ENCODE peak calls at places on chromosomes 4 and X, in seven cellular contexts. J is AG20443; U is NCI-H2081; E is stimulated activated naive B cell treated with anti-CD40 and anti-IgM and Interleukin-4, amounts not matched to agents 10 μg/mL and 1 μg/mL and 100 μg/mL, for 72 hours; Y is HEK293T; C is C1 segment of cervical spinal cord; Q is NCI-H510A. M is an unnamed sample.

GRCh38 chr4:53455766-53456165 is 78.3 kb downstream of the FIP1L1 start:
- DNase-seq in J (no peak), U (no peak), E (no peak), Y (no peak), C (no peak), Q (peak), M (no peak)

GRCh38 chr4:184453402-184454160 is 20.8 kb downstream of the IRF2 start:
- DNase-seq in J (peak), U (no peak), E (peak), Y (peak), C (no peak), Q (no peak), M (peak)

GRCh38 chr4:119897260-119897659 is 169.4 kb downstream of the MAD2L1 start:
- DNase-seq in J (no peak), U (peak), E (no peak), Y (no peak), C (no peak), Q (no peak), M (no peak)

GRCh38 chrX:25597561-25597960 is 540.6 kb upstream of the MAGEB18 start:
- DNase-seq in J (no peak), U (no peak), E (no peak), Y (no peak), C (no peak), Q (no peak), M (no peak)

GRCh38 chrX:93673056-93673868 is at the start of gene NAP1L3:
- DNase-seq in J (peak), U (peak), E (peak), Y (peak), C (peak), Q (peak), M (no peak)

GRCh38 chrX:155434906-155435743 is 23.3 kb downstream of the F8A3 start:
- DNase-seq in J (peak), U (no peak), E (no peak), Y (no peak), C (no peak), Q (no peak), M (no peak)

GRCh38 chrX:107718156-107718621 is 57.4 kb downstream of the TSC22D3 start:
- DNase-seq in J (peak), U (peak), E (no peak), Y (peak), C (peak), Q (no peak), M (peak)

GRCh38 chr4:145937990-145938611 is 522 bp downstream of the ZNF827 start:
- DNase-seq in J (peak), U (peak), E (peak), Y (peak), C (peak), Q (peak), M (no peak)

GRCh38 chr4:168357941-168358340 is 39.4 kb upstream of the DDX60 start:
- DNase-seq in J (no peak), U (no peak), E (no peak), Y (no peak), C (no peak), Q (no peak), M (no peak)

GRCh38 chr4:142406051-142406549 is 440.0 kb downstream of the INPP4B start:
- DNase-seq in J (peak), U (no peak), E (no peak), Y (peak), C (no peak), Q (no peak), M (no peak)

GRCh38 chr4:139595989-139596679 is 40.1 kb upstream of the SETD7 start:
- DNase-seq in J (peak), U (no peak), E (no peak), Y (no peak), C (no peak), Q (no peak), M (no peak)

GRCh38 chr4:59161249-59161648 is 2038.9 kb upstream of the ADGRL3 start:
- DNase-seq in J (no peak), U (no peak), E (no peak), Y (no peak), C (no peak), Q (no peak), M (no peak)

GRCh38 chr4:134687646-134688628 is 486.3 kb upstream of the PABPC4L start:
- DNase-seq in J (no peak), U (no peak), E (no peak), Y (no peak), C (no peak), Q (no peak), M (no peak)

GRCh38 chr4:41176357-41176756 is 38.0 kb downstream of the APBB2 start:
- DNase-seq in J (peak), U (no peak), E (no peak), Y (no peak), C (no peak), Q (no peak), M (no peak)

GRCh38 chr4:845233-845835 is 19.4 kb upstream of the CPLX1 start:
- DNase-seq in J (peak), U (no peak), E (no peak), Y (no peak), C (no peak), Q (no peak), M (no peak)

GRCh38 chr4:158644341-158644740 is 27.3 kb downstream of the C4orf46 start:
- DNase-seq in J (no peak), U (no peak), E (no peak), Y (no peak), C (no peak), Q (no peak), M (no peak)

GRCh38 chr4:182807346-182807745 is 109.8 kb downstream of the DCTD start:
- DNase-seq in J (no peak), U (no peak), E (no peak), Y (no peak), C (no peak), Q (no peak), M (no peak)

GRCh38 chr4:116702949-116703348 is 382.4 kb downstream of the TRAM1L1 start:
- DNase-seq in J (no peak), U (no peak), E (no peak), Y (peak), C (no peak), Q (no peak), M (no peak)

GRCh38 chrX:82816572-82816971 is 691.5 kb upstream of the POU3F4 start:
- DNase-seq in J (no peak), U (no peak), E (no peak), Y (no peak), C (no peak), Q (no peak), M (no peak)

GRCh38 chr4:106041294-106042002 is 146.2 kb downstream of the NPNT start:
- DNase-seq in J (no peak), U (no peak), E (no peak), Y (no peak), C (no peak), Q (no peak), M (no peak)

GRCh38 chr4:23877758-23878229 is 12.1 kb downstream of the PPARGC1A start:
- DNase-seq in J (peak), U (peak), E (no peak), Y (no peak), C (no peak), Q (no peak), M (no peak)

GRCh38 chr4:91345632-91346031 is 958.1 kb upstream of the GRID2 start:
- DNase-seq in J (no peak), U (no peak), E (no peak), Y (no peak), C (no peak), Q (no peak), M (no peak)

GRCh38 chr4:8694226-8694625 is 101.7 kb downstream of the CPZ start:
- DNase-seq in J (no peak), U (no peak), E (no peak), Y (no peak), C (no peak), Q (no peak), M (no peak)

GRCh38 chr4:75344915-75345314 is 169.3 kb downstream of the RCHY1 start:
- DNase-seq in J (peak), U (no peak), E (no peak), Y (no peak), C (no peak), Q (no peak), M (no peak)

GRCh38 chrX:3320471-3321046 is 25.9 kb downstream of the MXRA5 start:
- DNase-seq in J (no peak), U (no peak), E (no peak), Y (no peak), C (no peak), Q (no peak), M (no peak)

GRCh38 chr4:17577660-17578481 is 873 bp downstream of the LAP3 start:
- DNase-seq in J (peak), U (no peak), E (no peak), Y (peak), C (no peak), Q (peak), M (no peak)

M was measured in GDM1.